ENCODE peak calls at places on chromosome 17, in six cellular contexts. C is neural progenitor cell; R is NCI-H1930; M is neural crest cell; Q is HTR-8/SVneo; V is stimulated activated CD4-positive, alpha-beta T cell treated with anti-CD3 and anti-CD28 coated beads, Interleukin-15, amount 100 ng/mL, for 48 hours. P is an unnamed sample.

GRCh38 chr17:79496422-79497005 is 114.3 kb downstream of the RBFOX3 start:
- DNase-seq in C (no peak), R (no peak), M (no peak), Q (no peak), V (no peak), P (no peak)

GRCh38 chr17:8421571-8421970 is 14.1 kb upstream of the NDEL1 start:
- DNase-seq in C (no peak), R (no peak), M (no peak), Q (no peak), V (no peak), P (no peak)

GRCh38 chr17:51035436-51035835 is 85.2 kb downstream of the SPAG9 start:
- DNase-seq in C (peak), R (no peak), M (no peak), Q (no peak), V (no peak), P (no peak)

GRCh38 chr17:59365383-59365981 is 34.0 kb downstream of the YPEL2 start:
- DNase-seq in C (peak), R (no peak), M (no peak), Q (no peak), V (no peak), P (no peak)

GRCh38 chr17:66443601-66444000 is 141.2 kb downstream of the PRKCA start:
- DNase-seq in C (no peak), R (no peak), M (no peak), Q (no peak), V (no peak), P (no peak)

GRCh38 chr17:41801374-41802062 is 10.2 kb downstream of the P3H4 start:
- DNase-seq in C (peak), R (peak), M (peak), Q (peak), V (peak), P (no peak)

GRCh38 chr17:76408037-76408849 is 23.8 kb downstream of the SPHK1 start:
- DNase-seq in C (peak), R (peak), M (peak), Q (peak), V (peak), P (no peak)

GRCh38 chr17:59633658-59634359 is 14.1 kb downstream of the CLTC start:
- DNase-seq in C (no peak), R (no peak), M (no peak), Q (no peak), V (no peak), P (no peak)

GRCh38 chr17:65485388-65486299 is 75.8 kb downstream of the AXIN2 start:
- DNase-seq in C (no peak), R (no peak), M (no peak), Q (no peak), V (no peak), P (no peak)

GRCh38 chr17:40962059-40962561 is 4.6 kb downstream of the KRT39 start:
- DNase-seq in C (no peak), R (no peak), M (no peak), Q (no peak), V (no peak), P (no peak)

GRCh38 chr17:15096511-15096910 is 168.6 kb downstream of the PMP22 start:
- DNase-seq in C (no peak), R (no peak), M (no peak), Q (no peak), V (no peak), P (no peak)

GRCh38 chr17:66855204-66855603 is 20.3 kb downstream of the CACNG5 start:
- DNase-seq in C (peak), R (no peak), M (no peak), Q (no peak), V (peak), P (peak)

GRCh38 chr17:32298298-32298697 is 32.7 kb downstream of the RHBDL3 start:
- DNase-seq in C (no peak), R (no peak), M (no peak), Q (no peak), V (no peak), P (no peak)

GRCh38 chr17:83189673-83190385 is 110.4 kb downstream of the METRNL start:
- DNase-seq in C (no peak), R (no peak), M (no peak), Q (no peak), V (no peak), P (no peak)

GRCh38 chr17:72381597-72382397 is 261.0 kb downstream of the SOX9 start:
- DNase-seq in C (peak), R (peak), M (no peak), Q (no peak), V (no peak), P (no peak)

GRCh38 chr17:43940630-43941029 is 1.6 kb downstream of the PPY start:
- DNase-seq in C (peak), R (peak), M (peak), Q (peak), V (no peak), P (no peak)

GRCh38 chr17:27980035-27980434 is 62.4 kb upstream of the NLK start:
- DNase-seq in C (no peak), R (no peak), M (no peak), Q (peak), V (no peak), P (no peak)

GRCh38 chr17:49687878-49688491 is 10.1 kb upstream of the SPOP start:
- DNase-seq in C (no peak), R (no peak), M (no peak), Q (peak), V (no peak), P (no peak)

GRCh38 chr17:49747632-49748031 is 16.3 kb downstream of the FAM117A start:
- DNase-seq in C (no peak), R (no peak), M (no peak), Q (no peak), V (no peak), P (no peak)

GRCh38 chr17:47660064-47660492 is 10.4 kb downstream of the KPNB1 start:
- DNase-seq in C (no peak), R (no peak), M (no peak), Q (no peak), V (no peak), P (no peak)

GRCh38 chr17:73650147-73650546 is 5.9 kb upstream of the SDK2 start:
- DNase-seq in C (peak), R (no peak), M (no peak), Q (no peak), V (no peak), P (no peak)

GRCh38 chr17:41666708-41667279 is 21.9 kb upstream of the EIF1 start:
- DNase-seq in C (peak), R (peak), M (peak), Q (peak), V (peak), P (no peak)

GRCh38 chr17:38705803-38706624 is 941 bp downstream of the MLLT6 start:
- DNase-seq in C (peak), R (peak), M (no peak), Q (peak), V (no peak), P (no peak)

GRCh38 chr17:70310251-70310672 is 140.9 kb downstream of the KCNJ2 start:
- DNase-seq in C (no peak), R (no peak), M (no peak), Q (no peak), V (no peak), P (no peak)

GRCh38 chr17:42072323-42073187 is 22.2 kb upstream of the C17orf113 start:
- DNase-seq in C (peak), R (peak), M (peak), Q (no peak), V (no peak), P (no peak)

GRCh38 chr17:55356440-55357328 is 65.0 kb downstream of the MMD start:
- DNase-seq in C (peak), R (peak), M (peak), Q (peak), V (peak), P (peak)

GRCh38 chr17:80005360-80006338 is 30.0 kb downstream of the TBC1D16 start:
- DNase-seq in C (peak), R (peak), M (peak), Q (peak), V (peak), P (no peak)

P was measured in iPS DF 19.7.